ENCODE peak calls at places on chromosomes 3 and 15, in ten cellular contexts. V is natural killer cell treated with Interleukin-12 subunit alpha and Interleukin-12 subunit beta and Interleukin-15 and Interleukin-18, amount 100 ng/mL, for 72 hours; Z is activated T-cell treated with anti-CD3 and anti-CD28 coated beads for 1 hour; P is effector CD4-positive, alpha-beta T cell; B is pulmonary artery endothelial cell; D is cardiac muscle cell; U is Ammon's horn; E is cerebellar cortex; F is GF-D8; S is GM23338. W is an unnamed sample.

GRCh38 chr3:123314409-123315270 is 112.9 kb downstream of the SEC22A start:
- DNase-seq in Z (no peak), S (peak; percentile 99), P (no peak), F (no peak), D (no peak), E (no peak), U (no peak), B (no peak), V (no peak), W (no peak)

GRCh38 chr3:177554900-177555759 is 357.8 kb upstream of the TBL1XR1 start:
- DNase-seq in P (no peak), F (no peak), U (no peak), S (peak; percentile 5), E (no peak), Z (no peak), V (no peak), B (no peak), D (no peak), W (no peak)

GRCh38 chr3:87696276-87697013 is 362.4 kb downstream of the CGGBP1 start:
- DNase-seq in F (no peak), P (no peak), B (no peak), V (no peak), D (no peak), E (no peak), U (peak; percentile 4), Z (no peak), S (peak; percentile 6), W (no peak)

GRCh38 chr3:110710156-110710555 is 361.5 kb upstream of the NECTIN3 start:
- DNase-seq in U (no peak), E (no peak), Z (no peak), P (no peak), S (no peak), B (no peak), V (no peak), F (no peak), D (no peak), W (no peak)

GRCh38 chr3:187709155-187709554 is 6.8 kb upstream of the RTP2 start:
- DNase-seq in S (peak; percentile 53), E (no peak), F (no peak), V (no peak), U (no peak), D (peak; percentile 12), Z (no peak), P (no peak), B (no peak), W (no peak)

GRCh38 chr3:173893066-173893465 is 495.5 kb downstream of the NLGN1 start:
- DNase-seq in S (no peak), E (no peak), F (no peak), D (no peak), Z (no peak), B (no peak), V (no peak), U (no peak), P (no peak), W (no peak)

GRCh38 chr3:176953106-176954080 is 243.9 kb downstream of the TBL1XR1 start:
- DNase-seq in E (no peak), S (no peak), U (no peak), V (no peak), D (no peak), P (no peak), Z (no peak), F (no peak), B (no peak), W (no peak)

GRCh38 chr3:37997791-37998370 is 7.3 kb downstream of the VILL start:
- DNase-seq in U (no peak), V (no peak), S (no peak), P (peak; percentile 1), F (no peak), Z (no peak), E (no peak), D (no peak), B (no peak), W (no peak)

GRCh38 chr3:186212611-186213010 is 103.7 kb upstream of the ETV5 start:
- DNase-seq in B (no peak), D (no peak), F (no peak), P (no peak), S (no peak), V (no peak), U (no peak), E (peak; percentile 60), Z (no peak), W (peak; percentile 68)

GRCh38 chr15:66065325-66065724 is 188.2 kb downstream of the MEGF11 start:
- DNase-seq in U (no peak), P (no peak), V (no peak), S (no peak), D (no peak), B (no peak), F (no peak), Z (no peak), E (no peak), W (no peak)

GRCh38 chr3:144586382-144586781 is 614.8 kb downstream of the DIPK2A start:
- DNase-seq in V (no peak), F (no peak), Z (no peak), D (no peak), E (no peak), U (no peak), B (no peak), S (no peak), P (no peak), W (no peak)

GRCh38 chr3:45365060-45365459 is 23.3 kb upstream of the LARS2 start:
- DNase-seq in F (no peak), U (no peak), E (no peak), D (no peak), V (no peak), Z (no peak), B (no peak), S (no peak), P (no peak), W (no peak)

GRCh38 chr15:71117906-71118305 is 2.6 kb downstream of the THSD4 start:
- DNase-seq in V (no peak), U (no peak), F (no peak), P (no peak), E (no peak), S (no peak), D (no peak), B (no peak), Z (no peak), W (no peak)

GRCh38 chr3:101513419-101513986 is 491 bp upstream of the SENP7 start:
- DNase-seq in V (no peak), D (no peak), E (no peak), B (peak; percentile 44), P (no peak), F (peak; percentile 62), U (no peak), S (no peak), Z (no peak), W (no peak)

GRCh38 chr15:63869371-63870042 is 35.8 kb upstream of the HERC1 start:
- DNase-seq in B (no peak), P (no peak), E (no peak), F (no peak), V (no peak), S (no peak), U (no peak), D (no peak), Z (no peak), W (no peak)

GRCh38 chr15:22811640-22812039 is 25.2 kb downstream of the NIPA1 start:
- DNase-seq in S (peak; percentile 72), B (no peak), D (no peak), Z (no peak), E (peak; percentile 52), F (no peak), P (no peak), V (no peak), U (peak; percentile 91), W (peak; percentile 38)

GRCh38 chr3:155743616-155744015 is 1.3 kb downstream of the PLCH1 start:
- DNase-seq in D (no peak), P (no peak), E (no peak), U (no peak), F (no peak), Z (no peak), S (no peak), V (no peak), B (no peak), W (no peak)

GRCh38 chr3:86785381-86785780 is 205.6 kb downstream of the VGLL3 start:
- DNase-seq in F (no peak), B (no peak), S (no peak), U (no peak), D (no peak), P (no peak), E (no peak), Z (no peak), V (no peak), W (no peak)

GRCh38 chr15:76075060-76075459 is 15.3 kb downstream of the TMEM266 start:
- DNase-seq in U (no peak), E (no peak), Z (no peak), P (no peak), B (no peak), V (no peak), D (no peak), S (no peak), F (peak; percentile 60), W (no peak)